ENCODE peak calls at places on chromosome 11, in seven cellular contexts. D is gastrocnemius medialis, A is brain microvascular endothelial cell, P is WERI-Rb-1, W is kidney, U is body of pancreas, J is keratinocyte. T is an unnamed sample. For H3K36me3, the result is how much of the 10 kb centered on the place peaks cover.

GRCh38 chr11:19739872-19740271 is 27.2 kb downstream of the NAV2 start:
- DNase-seq in P (peak), W (no peak), U (no peak), J (no peak), A (no peak), D (no peak), T (no peak)

GRCh38 chr11:131977231-131977630 is 606.8 kb downstream of the NTM start:
- DNase-seq in U (no peak), J (peak), P (no peak), A (no peak), D (no peak), W (no peak), T (no peak)

GRCh38 chr11:35649984-35650383 is 12.6 kb upstream of the TRIM44 start:
- DNase-seq in J (peak), W (no peak), P (no peak), D (no peak), A (peak), U (no peak), T (no peak)

GRCh38 chr11:41461057-41461681 is 1.7 kb upstream of the LRRC4C start:
- DNase-seq in P (no peak), J (no peak), D (no peak), W (no peak), U (no peak), A (no peak), T (no peak)

GRCh38 chr11:126114486-126115252 is 52.0 kb upstream of the CDON start:
- DNase-seq in J (no peak), U (no peak), D (no peak), W (no peak), A (no peak), P (no peak), T (no peak)

GRCh38 chr11:76276046-76276772 is 69.9 kb upstream of the WNT11 start:
- DNase-seq in P (no peak), W (no peak), D (no peak), A (no peak), U (no peak), J (no peak), T (no peak)

GRCh38 chr11:1762537-1763302 is 1.0 kb downstream of the CTSD start:
- DNase-seq in A (no peak), D (peak), J (no peak), W (peak), P (no peak), U (peak), T (peak)

GRCh38 chr11:19187880-19188279 is 13.9 kb downstream of the CSRP3 start:
- DNase-seq in P (no peak), J (no peak), A (no peak), W (no peak), D (no peak), U (no peak), T (no peak)

GRCh38 chr11:27317751-27318150 is 45.3 kb downstream of the CCDC34 start:
- DNase-seq in J (no peak), A (peak), D (no peak), P (peak), W (no peak), U (no peak), T (no peak)

GRCh38 chr11:67504950-67505561 is at the start of gene PITPNM1:
- DNase-seq in P (peak), U (peak), D (no peak), A (no peak), W (peak), J (no peak), T (peak)

GRCh38 chr11:7494086-7494775 is 8.9 kb downstream of the OLFML1 start:
- DNase-seq in P (no peak), J (no peak), D (no peak), W (no peak), U (no peak), A (no peak), T (no peak)

GRCh38 chr11:112961146-112961668 is at the start of gene NCAM1:
- DNase-seq in J (no peak), U (peak), P (peak), D (peak), A (peak), W (peak), T (peak)

GRCh38 chr11:19164230-19164855 is 37.4 kb downstream of the CSRP3 start:
- DNase-seq in D (no peak), J (no peak), U (no peak), W (no peak), A (no peak), P (no peak), T (no peak)

GRCh38 chr11:116542386-116542785 is 230.4 kb downstream of the BUD13 start:
- DNase-seq in U (no peak), D (no peak), W (peak), A (no peak), P (no peak), J (no peak), T (no peak)

GRCh38 chr11:116928102-116928777 is 90.8 kb upstream of the APOA1 start:
- DNase-seq in W (no peak), J (no peak), U (no peak), D (no peak), A (no peak), P (no peak), T (no peak)

GRCh38 chr11:122108192-122108799 is 7.7 kb downstream of the BLID start:
- DNase-seq in P (peak), U (peak), A (peak), W (no peak), J (no peak), D (no peak), T (no peak)

GRCh38 chr11:15667127-15667725 is 552.5 kb downstream of the INSC start:
- DNase-seq in A (no peak), J (no peak), U (no peak), W (no peak), D (no peak), P (no peak), T (no peak)

GRCh38 chr11:110434952-110435779 is 5.4 kb downstream of the FDX1 start:
- DNase-seq in W (no peak), P (peak), A (no peak), D (no peak), U (peak), J (no peak), T (no peak)

GRCh38 chr11:23573430-23573829 is 713.2 kb upstream of the CCDC179 start:
- DNase-seq in W (no peak), D (no peak), P (no peak), J (no peak), A (peak), U (no peak), T (no peak)

GRCh38 chr11:69700278-69701140 is 3.3 kb downstream of the FGF19 start:
- DNase-seq in D (no peak), P (peak), U (peak), W (peak), J (no peak), A (peak), T (peak)

GRCh38 chr11:77144854-77145428 is 16.9 kb downstream of the MYO7A start:
- DNase-seq in J (no peak), D (no peak), P (no peak), W (peak), U (no peak), A (no peak), T (no peak)

GRCh38 chr11:105177658-105178057 is 38.1 kb upstream of the CARD18 start:
- DNase-seq in P (no peak), W (no peak), A (peak), J (no peak), D (no peak), U (no peak), T (no peak)

GRCh38 chr11:115802641-115803040 is 298.4 kb upstream of the CADM1 start:
- DNase-seq in W (no peak), P (no peak), D (no peak), U (no peak), A (no peak), J (no peak), T (no peak)

GRCh38 chr11:2582436-2582931 is 117.3 kb downstream of the KCNQ1OT1 start:
- DNase-seq in A (no peak), W (peak), D (peak), P (peak), U (peak), J (no peak), T (peak)

GRCh38 chr11:28529046-28529445 is 420.9 kb downstream of the METTL15 start:
- DNase-seq in P (no peak), D (no peak), W (no peak), J (no peak), A (peak), U (no peak), T (no peak)

GRCh38 chr11:117807482-117808272 is 10.7 kb upstream of the DSCAML1 start:
- DNase-seq in A (peak), U (peak), D (no peak), J (no peak), P (peak), W (peak), T (peak)

GRCh38 chr11:11931461-11932055 is 76.9 kb downstream of the DKK3 start:
- DNase-seq in P (peak), J (peak), D (no peak), U (no peak), A (peak), W (no peak), T (no peak)

GRCh38 chr11:63919267-63920125 is 2.5 kb upstream of the RCOR2 start:
- DNase-seq in U (no peak), D (no peak), J (no peak), A (no peak), W (no peak), P (peak), T (peak)

DNA sequence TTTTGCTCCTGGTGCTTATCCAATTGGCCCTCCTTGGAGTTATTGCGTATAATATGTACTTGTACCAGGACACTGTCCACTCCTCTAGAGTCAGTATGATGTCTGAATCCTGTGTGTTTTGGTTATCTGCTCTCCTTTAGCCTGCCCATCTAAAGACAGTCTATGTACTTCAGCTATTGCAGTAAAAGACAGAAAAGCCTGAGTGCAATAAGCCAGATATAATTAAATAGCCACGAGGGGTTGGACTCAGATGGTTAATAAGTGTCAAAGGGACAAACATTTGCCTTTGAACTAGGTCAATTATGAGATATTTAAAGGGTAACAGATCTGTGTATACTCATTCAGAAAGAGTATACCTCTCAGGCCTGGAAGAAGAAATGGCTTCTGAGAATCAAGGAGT is 406.7 kb downstream of the LUZP2 start:
- DNase-seq in D (no peak), P (no peak), W (no peak), J (no peak), U (no peak), A (no peak), T (no peak)
- H3K27ac ChIP-seq in D (no peak), P (no peak), W (no peak), J (no peak), U (no peak), A (no peak), T (no peak)

GRCh38 chr11:71934213-71934612 is 5.4 kb downstream of the RNF121 start:
- DNase-seq in D (no peak), U (no peak), J (no peak), A (no peak), W (no peak), P (no peak), T (no peak)
- H3K4me3 ChIP-seq in D (no peak), U (no peak), J (no peak), A (no peak), W (peak), P (no peak), T (no peak)

GRCh38 chr11:10797561-10797960 is 11.2 kb downstream of the EIF4G2 start:
- DNase-seq in A (no peak), U (no peak), W (no peak), P (no peak), D (no peak), J (no peak), T (no peak)
- H3K36me3 ChIP-seq in A (half or more), U (under half), W (half or more), P (half or more), D (half or more), J (under half), T (half or more)

GRCh38 chr11:33735166-33735425 is 1.1 kb downstream of the CD59 start:
- DNase-seq in D (no peak), P (no peak), U (no peak), W (no peak), J (no peak), A (no peak), T (no peak)
- H3K27ac ChIP-seq in D (peak), P (no peak), U (peak), W (peak), J (peak), A (peak), T (peak)

GRCh38 chr11:120501976-120502755 is 9.4 kb upstream of the GRIK4 start:
- DNase-seq in J (no peak), W (no peak), P (no peak), U (no peak), D (no peak), A (no peak), T (no peak)

GRCh38 chr11:120499859-120500258 is 11.7 kb upstream of the GRIK4 start:
- DNase-seq in U (no peak), D (no peak), P (no peak), W (no peak), A (no peak), J (no peak), T (no peak)

GRCh38 chr11:120499088-120499487 is 12.5 kb upstream of the GRIK4 start:
- DNase-seq in W (no peak), U (no peak), P (no peak), D (no peak), J (no peak), A (no peak), T (no peak)

GRCh38 chr11:120501440-120501839 is 10.1 kb upstream of the GRIK4 start:
- DNase-seq in U (no peak), W (no peak), D (no peak), J (no peak), A (no peak), P (no peak), T (no peak)

GRCh38 chr11:120500414-120500936 is 11.1 kb upstream of the GRIK4 start:
- DNase-seq in J (no peak), A (no peak), D (no peak), W (peak), U (no peak), P (no peak), T (no peak)
- H3K4me3 ChIP-seq in J (no peak), A (no peak), D (no peak), W (no peak), U (no peak), P (no peak), T (no peak)

GRCh38 chr11:65972116-65972515 is 10.6 kb downstream of the SART1 start:
- DNase-seq in W (no peak), J (no peak), A (no peak), P (no peak), U (no peak), D (no peak), T (no peak)
- H3K36me3 ChIP-seq in W (under half), J (under half), A (under half), P (under half), U (under half), D (under half), T (half or more)

GRCh38 chr11:65646288-65646734 is 8.4 kb downstream of the SIPA1 start:
- DNase-seq in U (no peak), D (no peak), W (peak), A (no peak), P (no peak), J (no peak), T (no peak)
- H3K27ac ChIP-seq in U (no peak), D (no peak), W (no peak), A (no peak), P (no peak), J (no peak), T (no peak)

T was measured in left ventricle myocardium inferior.